ENCODE peak calls at places on chromosome 7, in ten cellular contexts. T, V, O, C, Q, M, Z, E, W and Y are unnamed samples.

GRCh38 chr7:122219253-122219865 is 75.3 kb upstream of the AASS start:
- DNase-seq in T (no peak), C (peak; percentile 2), O (no peak), Z (no peak), V (no peak), Q (peak; percentile 69), M (no peak), W (no peak), E (no peak), Y (no peak)

GRCh38 chr7:22329816-22330524 is 27.0 kb downstream of the RAPGEF5 start:
- DNase-seq in Z (no peak), M (no peak), V (no peak), C (peak; percentile 20), T (no peak), Q (no peak), W (no peak), E (no peak), O (no peak), Y (no peak)

GRCh38 chr7:27526991-27527722 is 135.5 kb downstream of the HIBADH start:
- DNase-seq in V (no peak), M (no peak), Q (peak; percentile 10), W (no peak), E (no peak), O (no peak), C (no peak), Z (peak; percentile 63), T (no peak), Y (no peak)

GRCh38 chr7:919924-920341 is 34.5 kb downstream of the ADAP1 start:
- DNase-seq in T (peak; percentile 62), C (no peak), M (no peak), V (no peak), E (no peak), Q (no peak), W (no peak), O (peak; percentile 8), Z (no peak), Y (peak; percentile 78)

GRCh38 chr7:45660201-45660900 is 86.2 kb downstream of the ADCY1 start:
- DNase-seq in T (no peak), V (no peak), E (no peak), O (no peak), W (no peak), M (no peak), Q (no peak), C (no peak), Z (no peak), Y (no peak)

GRCh38 chr7:42117201-42117600 is 119.8 kb downstream of the GLI3 start:
- DNase-seq in V (no peak), M (no peak), Z (no peak), C (no peak), W (no peak), T (no peak), E (no peak), O (no peak), Q (no peak), Y (no peak)

GRCh38 chr7:51929818-51930217 is 613.2 kb upstream of the COBL start:
- DNase-seq in W (no peak), Q (no peak), T (no peak), Z (no peak), O (no peak), M (no peak), E (no peak), V (no peak), C (no peak), Y (no peak)

GRCh38 chr7:12131122-12131521 is 80.0 kb upstream of the TMEM106B start:
- DNase-seq in Z (no peak), C (no peak), O (no peak), W (no peak), V (no peak), Q (no peak), M (no peak), T (no peak), E (no peak), Y (no peak)

GRCh38 chr7:88254721-88255120 is 34.9 kb upstream of the SRI start:
- DNase-seq in E (no peak), Q (no peak), C (peak; percentile 93), V (no peak), T (no peak), W (no peak), Z (no peak), O (no peak), M (no peak), Y (no peak)